ENCODE peak calls at places on chromosome 22, in nine cellular contexts. D is A549, M is HepG2, V is HCT116, K is Panc1, E is SK-N-SH, Z is GM12878, Y is K562, I is HL-60. O is an unnamed sample.

GRCh38 chr22:42190274-42190673 is 59.7 kb upstream of the CYP2D6 start:
- DNase-seq in D (peak; percentile 20), M (peak; percentile 70), V (no peak), K (no peak), E (no peak), Z (no peak), Y (no peak), I (no peak), O (no peak)

GRCh38 chr22:45312415-45312814 is 2.7 kb downstream of the FAM118A start:
- DNase-seq in D (no peak), M (no peak), V (no peak), K (no peak), E (no peak), Z (no peak), Y (no peak), I (no peak), O (no peak)

GRCh38 chr22:38135133-38135706 is 24.7 kb upstream of the BAIAP2L2 start:
- DNase-seq in D (peak; percentile 56), M (no peak), V (peak; percentile 53), K (no peak), E (no peak), Z (no peak), Y (no peak), I (peak; percentile 45), O (no peak)

GRCh38 chr22:44577391-44578114 is 79.5 kb upstream of the RTL6 start:
- DNase-seq in D (no peak), M (no peak), V (no peak), K (no peak), E (no peak), Z (no peak), Y (no peak), I (no peak), O (no peak)

GRCh38 chr22:47517062-47517461 is 754.6 kb downstream of the TBC1D22A start:
- DNase-seq in D (no peak), M (no peak), V (no peak), K (no peak), E (no peak), Z (no peak), Y (no peak), I (no peak), O (no peak)

GRCh38 chr22:29216873-29217666 is 11.4 kb downstream of the EMID1 start:
- DNase-seq in D (peak; percentile 15), M (peak; percentile 65), V (no peak), K (no peak), E (peak; percentile 22), Z (no peak), Y (no peak), I (peak; percentile 87), O (no peak)

GRCh38 chr22:50599816-50600454 is 658 bp upstream of the MAPK8IP2 start:
- DNase-seq in D (no peak), M (peak; percentile 9), V (no peak), K (no peak), E (peak; percentile 70), Z (no peak), Y (peak; percentile 58), I (peak; percentile 25), O (peak; percentile 76)

GRCh38 chr22:26431151-26431995 is 2.3 kb downstream of the ASPHD2 start:
- DNase-seq in D (no peak), M (no peak), V (no peak), K (no peak), E (no peak), Z (peak; percentile 26), Y (no peak), I (no peak), O (no peak)

GRCh38 chr22:26416670-26417270 is 12.3 kb upstream of the ASPHD2 start:
- DNase-seq in D (no peak), M (no peak), V (no peak), K (no peak), E (no peak), Z (no peak), Y (no peak), I (no peak), O (peak; percentile 83)

GRCh38 chr22:28907311-28908008 is 24.1 kb downstream of the ZNRF3 start:
- DNase-seq in D (no peak), M (no peak), V (no peak), K (no peak), E (no peak), Z (peak; percentile 89), Y (no peak), I (no peak), O (no peak)

DNA sequence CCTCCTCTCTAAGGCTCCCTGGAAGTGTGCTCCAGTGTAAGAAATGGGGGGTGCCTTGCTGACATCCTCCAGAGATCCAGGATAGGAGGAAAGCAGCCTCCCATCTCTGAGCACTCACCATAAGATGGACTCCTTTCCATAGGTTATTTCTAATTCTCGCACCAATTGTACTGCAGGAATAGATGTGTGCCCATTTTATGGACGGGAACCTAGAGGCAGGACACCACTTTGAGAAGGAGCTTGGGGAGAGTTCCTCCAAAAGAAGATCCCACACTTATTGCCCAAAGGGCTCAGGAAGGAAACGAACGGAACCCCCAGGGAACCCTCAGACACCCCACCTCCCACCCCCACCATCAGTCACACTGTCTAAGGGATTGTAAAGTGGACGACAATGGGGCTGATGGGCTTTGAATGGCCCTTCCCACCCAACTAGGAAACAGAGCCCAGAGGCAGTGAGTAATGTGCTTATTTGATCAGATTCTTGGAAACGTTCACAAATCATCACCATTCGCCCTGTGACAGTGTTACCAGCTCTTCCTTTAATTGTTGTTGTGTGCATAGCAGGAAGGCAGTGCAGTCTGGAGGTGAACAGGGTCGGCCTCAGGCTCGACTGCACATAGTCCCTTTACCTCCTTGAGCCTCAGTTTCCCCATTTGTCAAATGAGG is 8.3 kb upstream of the MN1 start:
- DNase-seq in D (no peak), M (no peak), V (no peak), K (no peak), E (no peak), Z (no peak), Y (no peak), I (no peak), O (no peak)
- TF ChIP-seq REST in D (no peak), M (no peak), V (no peak), K (no peak), E (no peak), Z (no peak), Y (no peak), I (no peak), O (no peak)

GRCh38 chr22:36331306-36331911 is 56.4 kb downstream of the MYH9 start:
- DNase-seq in D (peak; percentile 88), M (peak; percentile 75), V (peak; percentile 82), K (no peak), E (peak; percentile 57), Z (peak; percentile 81), Y (peak; percentile 83), I (peak; percentile 95), O (peak; percentile 71)
- TF ChIP-seq REST in D (no peak), M (no peak), V (no peak), K (no peak), E (peak; percentile 13), Z (no peak), Y (no peak), I (no peak), O (no peak)

GRCh38 chr22:18031670-18032454 is 7.5 kb upstream of the MICAL3 start:
- DNase-seq in D (peak; percentile 80), M (no peak), V (peak; percentile 82), K (peak; percentile 86), E (no peak), Z (no peak), Y (no peak), I (no peak), O (no peak)
- TF ChIP-seq REST in D (no peak), M (no peak), V (no peak), K (no peak), E (peak; percentile 35), Z (no peak), Y (no peak), I (no peak), O (no peak)

GRCh38 chr22:39289445-39290247 is 29.8 kb downstream of the RPL3 start:
- DNase-seq in D (no peak), M (no peak), V (no peak), K (no peak), E (no peak), Z (no peak), Y (no peak), I (no peak), O (no peak)
- TF ChIP-seq REST in D (no peak), M (no peak), V (no peak), K (no peak), E (no peak), Z (no peak), Y (no peak), I (no peak), O (no peak)

GRCh38 chr22:31866918-31867317 is 77.4 kb upstream of the YWHAH start:
- DNase-seq in D (no peak), M (no peak), V (no peak), K (no peak), E (no peak), Z (no peak), Y (peak; percentile 22), I (no peak), O (no peak)
- TF ChIP-seq REST in D (no peak), M (no peak), V (no peak), K (no peak), E (no peak), Z (no peak), Y (no peak), I (no peak), O (no peak)

GRCh38 chr22:46418827-46419226 is 83.3 kb downstream of the TRMU start:
- DNase-seq in D (no peak), M (no peak), V (no peak), K (no peak), E (peak; percentile 78), Z (no peak), Y (no peak), I (no peak), O (no peak)

GRCh38 chr22:46417769-46418168 is 82.3 kb downstream of the TRMU start:
- DNase-seq in D (no peak), M (no peak), V (no peak), K (no peak), E (no peak), Z (no peak), Y (no peak), I (no peak), O (no peak)

GRCh38 chr22:46415816-46416536 is 80.5 kb downstream of the TRMU start:
- DNase-seq in D (no peak), M (no peak), V (no peak), K (no peak), E (no peak), Z (no peak), Y (no peak), I (no peak), O (no peak)

GRCh38 chr22:46416537-46417267 is 81.2 kb downstream of the TRMU start:
- DNase-seq in D (no peak), M (no peak), V (no peak), K (no peak), E (no peak), Z (no peak), Y (no peak), I (no peak), O (no peak)

DNA sequence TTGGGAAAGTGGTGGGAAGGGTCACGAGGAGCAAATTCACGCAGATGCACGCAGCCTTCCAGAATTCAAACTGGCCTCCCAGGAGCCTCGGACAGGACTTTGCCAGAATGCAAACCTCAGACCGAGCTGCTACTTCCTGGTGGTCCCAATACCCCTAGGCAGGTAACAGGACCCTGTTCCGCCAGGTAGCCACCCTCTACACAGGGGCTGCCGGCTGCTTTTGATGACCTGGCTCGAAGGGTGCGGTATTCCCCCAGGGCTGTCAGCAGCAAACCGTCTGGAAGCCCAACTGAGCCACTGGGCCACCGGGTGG is 81.7 kb downstream of the TRMU start:
- DNase-seq in D (no peak), M (no peak), V (no peak), K (no peak), E (no peak), Z (no peak), Y (no peak), I (no peak), O (no peak)
- TF ChIP-seq REST in D (no peak), M (no peak), V (no peak), K (no peak), E (no peak), Z (no peak), Y (no peak), I (no peak), O (no peak)